ENCODE peak calls at places on chromosome 12, in nine cellular contexts. V is WTC11, U is cardiac muscle cell, Q is ovary, N is progenitor cell of endocrine pancreas, C is HCT116, F is uterus, Z is A549, A is GM13977. W is an unnamed sample.

GRCh38 chr12:85188609-85189008 is 91.4 kb upstream of the ALX1 start:
- DNase-seq in V (no peak), U (no peak), Q (no peak), N (no peak), C (no peak), F (no peak), Z (no peak), A (no peak), W (no peak)

GRCh38 chr12:7209958-7210357 is 20.5 kb downstream of the PEX5 start:
- DNase-seq in V (no peak), U (no peak), Q (no peak), N (no peak), C (no peak), F (no peak), Z (no peak), A (no peak), W (no peak)

GRCh38 chr12:121762269-121762668 is 31.2 kb downstream of the RHOF start:
- DNase-seq in V (no peak), U (no peak), Q (no peak), N (no peak), C (no peak), F (no peak), Z (no peak), A (no peak), W (no peak)

GRCh38 chr12:32895688-32896437 is 714 bp downstream of the PKP2 start:
- DNase-seq in V (peak), U (peak), Q (peak), N (peak), C (no peak), F (peak), Z (peak), A (no peak), W (no peak)

GRCh38 chr12:88570103-88570502 is 10.2 kb downstream of the KITLG start:
- DNase-seq in V (no peak), U (peak), Q (no peak), N (no peak), C (no peak), F (peak), Z (no peak), A (no peak), W (no peak)

GRCh38 chr12:3770891-3771290 is 18.0 kb upstream of the CRACR2A start:
- DNase-seq in V (no peak), U (peak), Q (no peak), N (no peak), C (no peak), F (no peak), Z (no peak), A (no peak), W (no peak)

GRCh38 chr12:32918890-32919791 is 22.6 kb upstream of the PKP2 start:
- DNase-seq in V (no peak), U (peak), Q (peak), N (no peak), C (no peak), F (no peak), Z (no peak), A (no peak), W (peak)

GRCh38 chr12:62635630-62636029 is 169.0 kb downstream of the MON2 start:
- DNase-seq in V (no peak), U (no peak), Q (no peak), N (no peak), C (no peak), F (no peak), Z (no peak), A (no peak), W (no peak)

GRCh38 chr12:31813305-31813704 is 84.5 kb upstream of the AMN1 start:
- DNase-seq in V (no peak), U (peak), Q (no peak), N (no peak), C (no peak), F (no peak), Z (no peak), A (no peak), W (no peak)

GRCh38 chr12:33529810-33530209 is 90.2 kb upstream of the SYT10 start:
- DNase-seq in V (no peak), U (no peak), Q (no peak), N (no peak), C (no peak), F (no peak), Z (no peak), A (no peak), W (no peak)

GRCh38 chr12:128813883-128814282 is 9.9 kb downstream of the SLC15A4 start:
- DNase-seq in V (no peak), U (no peak), Q (no peak), N (no peak), C (no peak), F (no peak), Z (no peak), A (peak), W (no peak)

GRCh38 chr12:59472273-59472672 is 123.6 kb upstream of the SLC16A7 start:
- DNase-seq in V (no peak), U (no peak), Q (no peak), N (no peak), C (no peak), F (no peak), Z (no peak), A (no peak), W (peak)

GRCh38 chr12:125744201-125744600 is 679.0 kb downstream of the AACS start:
- DNase-seq in V (no peak), U (no peak), Q (no peak), N (no peak), C (no peak), F (no peak), Z (no peak), A (no peak), W (no peak)

GRCh38 chr12:69524331-69524630 is 54.1 kb downstream of the FRS2 start:
- DNase-seq in V (no peak), U (no peak), Q (no peak), N (no peak), C (no peak), F (no peak), Z (no peak), A (no peak), W (no peak)

GRCh38 chr12:26156201-26156871 is 31.5 kb upstream of the BHLHE41 start:
- DNase-seq in V (no peak), U (no peak), Q (no peak), N (no peak), C (no peak), F (no peak), Z (no peak), A (peak), W (peak)

GRCh38 chr12:32198555-32198954 is 91.9 kb downstream of the BICD1 start:
- DNase-seq in V (no peak), U (peak), Q (no peak), N (no peak), C (peak), F (no peak), Z (no peak), A (no peak), W (no peak)

GRCh38 chr12:32457251-32458025 is 58.1 kb downstream of the FGD4 start:
- DNase-seq in V (no peak), U (peak), Q (no peak), N (no peak), C (no peak), F (no peak), Z (no peak), A (no peak), W (no peak)

GRCh38 chr12:122028601-122029560 is 7.2 kb downstream of the BCL7A start:
- DNase-seq in V (no peak), U (no peak), Q (no peak), N (no peak), C (no peak), F (no peak), Z (no peak), A (peak), W (peak)

GRCh38 chr12:115257791-115258190 is 573.8 kb upstream of the TBX3 start:
- DNase-seq in V (no peak), U (peak), Q (no peak), N (no peak), C (no peak), F (no peak), Z (no peak), A (no peak), W (no peak)

GRCh38 chr12:116099664-116100432 is 177.6 kb downstream of the MED13L start:
- DNase-seq in V (no peak), U (no peak), Q (no peak), N (no peak), C (no peak), F (no peak), Z (no peak), A (no peak), W (no peak)

GRCh38 chr12:21615441-21615840 is 10.8 kb upstream of the GYS2 start:
- DNase-seq in V (no peak), U (peak), Q (no peak), N (no peak), C (no peak), F (no peak), Z (no peak), A (no peak), W (no peak)

GRCh38 chr12:12240671-12241345 is 26.0 kb downstream of the LRP6 start:
- DNase-seq in V (no peak), U (peak), Q (no peak), N (no peak), C (no peak), F (no peak), Z (no peak), A (no peak), W (no peak)

GRCh38 chr12:56990648-56991318 is 15.6 kb downstream of the ZBTB39 start:
- DNase-seq in V (no peak), U (no peak), Q (no peak), N (no peak), C (no peak), F (no peak), Z (no peak), A (no peak), W (no peak)

GRCh38 chr12:107169200-107169599 is 75.9 kb upstream of the CRY1 start:
- DNase-seq in V (no peak), U (no peak), Q (no peak), N (no peak), C (no peak), F (no peak), Z (no peak), A (no peak), W (no peak)

GRCh38 chr12:121786441-121786825 is 7.1 kb downstream of the RHOF start:
- DNase-seq in V (no peak), U (peak), Q (no peak), N (no peak), C (peak), F (peak), Z (peak), A (no peak), W (no peak)

GRCh38 chr12:130049666-130050065 is 112.6 kb upstream of the FZD10 start:
- DNase-seq in V (no peak), U (no peak), Q (no peak), N (no peak), C (no peak), F (no peak), Z (no peak), A (no peak), W (no peak)

GRCh38 chr12:52280796-52281560 is 6.5 kb downstream of the KRT86 start:
- DNase-seq in V (no peak), U (peak), Q (no peak), N (no peak), C (peak), F (peak), Z (peak), A (no peak), W (no peak)

GRCh38 chr12:57069522-57069921 is 9.1 kb downstream of the NEMP1 start:
- DNase-seq in V (peak), U (peak), Q (peak), N (no peak), C (peak), F (peak), Z (peak), A (peak), W (peak)

GRCh38 chr12:94245984-94246383 is 97.6 kb downstream of the PLXNC1 start:
- DNase-seq in V (no peak), U (no peak), Q (no peak), N (no peak), C (no peak), F (no peak), Z (no peak), A (no peak), W (no peak)

GRCh38 chr12:94242871-94243270 is 94.5 kb downstream of the PLXNC1 start:
- DNase-seq in V (no peak), U (no peak), Q (peak), N (no peak), C (no peak), F (no peak), Z (no peak), A (no peak), W (no peak)

GRCh38 chr12:94247256-94247655 is 98.9 kb downstream of the PLXNC1 start:
- DNase-seq in V (no peak), U (no peak), Q (no peak), N (no peak), C (no peak), F (no peak), Z (no peak), A (no peak), W (no peak)

GRCh38 chr12:94248582-94248981 is 100.2 kb downstream of the PLXNC1 start:
- DNase-seq in V (no peak), U (no peak), Q (no peak), N (no peak), C (no peak), F (no peak), Z (no peak), A (no peak), W (no peak)

GRCh38 chr12:94244165-94245133 is 96.1 kb downstream of the PLXNC1 start:
- DNase-seq in V (no peak), U (no peak), Q (no peak), N (no peak), C (no peak), F (no peak), Z (no peak), A (peak), W (peak)
- TF ChIP-seq CTCF in V (no peak), U (no peak), Q (no peak), N (no peak), C (no peak), F (no peak), Z (no peak), A (no peak), W (no peak)

GRCh38 chr12:6063379-6063735 is 61.1 kb downstream of the VWF start:
- DNase-seq in V (no peak), U (no peak), Q (no peak), N (no peak), C (no peak), F (no peak), Z (no peak), A (no peak), W (no peak)
- TF ChIP-seq CTCF in V (no peak), U (no peak), Q (no peak), N (no peak), C (no peak), F (no peak), Z (no peak), A (no peak), W (no peak)

GRCh38 chr12:49689785-49690184 is 17.4 kb downstream of the FMNL3 start:
- DNase-seq in V (no peak), U (no peak), Q (no peak), N (no peak), C (no peak), F (no peak), Z (no peak), A (no peak), W (no peak)

GRCh38 chr12:49687941-49688340 is 19.3 kb downstream of the FMNL3 start:
- DNase-seq in V (peak), U (no peak), Q (no peak), N (no peak), C (no peak), F (no peak), Z (no peak), A (no peak), W (no peak)

GRCh38 chr12:49693931-49694439 is 13.2 kb downstream of the FMNL3 start:
- DNase-seq in V (no peak), U (no peak), Q (no peak), N (no peak), C (no peak), F (no peak), Z (no peak), A (no peak), W (no peak)

GRCh38 chr12:49692851-49693250 is 14.4 kb downstream of the FMNL3 start:
- DNase-seq in V (no peak), U (no peak), Q (no peak), N (no peak), C (no peak), F (no peak), Z (no peak), A (no peak), W (no peak)

DNA sequence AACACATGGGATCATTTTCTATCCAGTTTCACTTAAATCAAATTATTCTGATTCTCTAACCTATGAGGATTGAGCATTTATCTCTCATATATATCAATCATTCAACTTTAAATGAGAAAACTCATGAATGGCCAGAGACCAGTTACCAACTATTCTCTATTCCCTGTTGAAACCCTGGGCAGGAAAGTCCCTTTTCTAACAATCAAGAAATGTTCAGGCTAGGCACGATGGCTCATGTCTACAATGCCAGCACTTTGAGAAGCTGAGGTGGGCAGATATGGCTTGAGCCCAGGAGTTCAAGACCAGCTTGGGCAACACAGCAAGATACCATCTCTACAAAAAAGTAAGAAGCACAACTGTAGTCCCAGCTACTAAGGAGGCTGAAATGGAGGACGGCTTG is 18.0 kb downstream of the FMNL3 start:
- DNase-seq in V (no peak), U (no peak), Q (no peak), N (no peak), C (no peak), F (no peak), Z (no peak), A (no peak), W (no peak)
- TF ChIP-seq CTCF in V (no peak), U (no peak), Q (no peak), N (no peak), C (no peak), F (no peak), Z (no peak), A (no peak), W (no peak)

GRCh38 chr12:94329366-94329765 is 130.3 kb downstream of the CEP83 start:
- DNase-seq in V (no peak), U (peak), Q (no peak), N (no peak), C (no peak), F (no peak), Z (no peak), A (no peak), W (no peak)
- TF ChIP-seq CTCF in V (no peak), U (peak), Q (no peak), N (no peak), C (no peak), F (no peak), Z (peak), A (no peak), W (no peak)

GRCh38 chr12:2298556-2299195 is 245.9 kb downstream of the CACNA1C start:
- DNase-seq in V (no peak), U (no peak), Q (no peak), N (no peak), C (no peak), F (no peak), Z (no peak), A (no peak), W (no peak)

GRCh38 chr12:2297004-2297403 is 244.2 kb downstream of the CACNA1C start:
- DNase-seq in V (no peak), U (no peak), Q (no peak), N (no peak), C (no peak), F (no peak), Z (no peak), A (no peak), W (no peak)

GRCh38 chr12:2297658-2298057 is 244.9 kb downstream of the CACNA1C start:
- DNase-seq in V (no peak), U (no peak), Q (no peak), N (no peak), C (no peak), F (no peak), Z (no peak), A (no peak), W (no peak)

GRCh38 chr12:2294651-2295475 is 242.1 kb downstream of the CACNA1C start:
- DNase-seq in V (no peak), U (peak), Q (no peak), N (no peak), C (no peak), F (peak), Z (no peak), A (no peak), W (no peak)

GRCh38 chr12:2295941-2296461 is 243.2 kb downstream of the CACNA1C start:
- DNase-seq in V (no peak), U (peak), Q (no peak), N (no peak), C (no peak), F (no peak), Z (no peak), A (no peak), W (no peak)
- TF ChIP-seq CTCF in V (no peak), U (no peak), Q (no peak), N (no peak), C (no peak), F (no peak), Z (no peak), A (no peak), W (no peak)

GRCh38 chr12:28457785-28458184 is 267.5 kb downstream of the CCDC91 start:
- DNase-seq in V (no peak), U (no peak), Q (no peak), N (no peak), C (no peak), F (no peak), Z (no peak), A (no peak), W (no peak)

GRCh38 chr12:28460420-28461130 is 270.3 kb downstream of the CCDC91 start:
- DNase-seq in V (no peak), U (no peak), Q (no peak), N (no peak), C (no peak), F (no peak), Z (no peak), A (no peak), W (no peak)

GRCh38 chr12:28459481-28459880 is 269.2 kb downstream of the CCDC91 start:
- DNase-seq in V (no peak), U (no peak), Q (no peak), N (no peak), C (no peak), F (no peak), Z (no peak), A (no peak), W (no peak)

GRCh38 chr12:28463396-28463795 is 273.1 kb downstream of the CCDC91 start:
- DNase-seq in V (no peak), U (no peak), Q (no peak), N (no peak), C (no peak), F (no peak), Z (no peak), A (no peak), W (no peak)
- TF ChIP-seq CTCF in V (no peak), U (no peak), Q (no peak), N (no peak), C (no peak), F (no peak), Z (no peak), A (no peak), W (no peak)

DNA sequence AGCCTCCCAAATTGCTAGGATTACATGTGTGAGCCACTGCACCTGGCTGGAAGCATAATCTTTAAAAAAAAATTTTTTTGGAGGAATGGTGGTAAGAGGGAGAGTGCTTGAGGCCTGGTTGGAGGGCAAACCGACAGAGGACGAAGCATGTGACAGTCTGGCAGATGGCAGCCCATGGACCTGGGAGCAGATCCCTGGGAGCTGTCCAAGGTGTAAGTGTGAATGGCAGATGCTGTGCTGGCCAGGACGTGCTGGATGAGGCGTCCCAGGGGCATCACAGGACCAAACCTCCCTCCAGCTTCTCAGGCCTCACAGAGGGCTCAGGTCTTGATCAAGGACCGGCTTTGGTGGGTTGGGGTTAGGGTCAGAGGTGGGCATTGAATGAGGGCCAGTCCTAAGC is 128.4 kb upstream of the NCOR2 start:
- DNase-seq in V (no peak), U (no peak), Q (no peak), N (no peak), C (no peak), F (no peak), Z (no peak), A (no peak), W (no peak)
- TF ChIP-seq CTCF in V (no peak), U (no peak), Q (no peak), N (no peak), C (no peak), F (no peak), Z (no peak), A (no peak), W (no peak)

GRCh38 chr12:103495783-103496456 is at the start of gene C12orf42:
- DNase-seq in V (peak), U (peak), Q (no peak), N (peak), C (peak), F (no peak), Z (peak), A (peak), W (peak)
- TF ChIP-seq CTCF in V (no peak), U (peak), Q (no peak), N (peak), C (peak), F (peak), Z (peak), A (peak), W (peak)

GRCh38 chr12:4849024-4849594 is 60.6 kb upstream of the KCNA1 start:
- DNase-seq in V (no peak), U (peak), Q (no peak), N (no peak), C (no peak), F (no peak), Z (peak), A (peak), W (peak)
- TF ChIP-seq CTCF in V (peak), U (peak), Q (no peak), N (peak), C (peak), F (no peak), Z (peak), A (peak), W (peak)